ENCODE peak calls at places on chromosomes 4 and X, in seven cellular contexts. One of them, this sample, is unnamed.
A peak's percentile ranks its signal among the peaks of the same experiment; 100 is the strongest.

GRCh38 chrX:133412246-133412645 is 3.0 kb downstream of the GPC4 start:
- DNase-seq in GM12878: no peak
- DNase-seq in H1: no peak
- DNase-seq in GM12891: no peak
- DNase-seq in SK-N-SH: no peak
- DNase-seq in K562: no peak
- DNase-seq in HepG2: no peak
- DNase-seq in this sample: no peak

GRCh38 chr4:15746110-15746509 is 32.0 kb upstream of the CD38 start:
- DNase-seq in H1: no peak
- DNase-seq in K562: no peak
- DNase-seq in HepG2: no peak
- DNase-seq in GM12891: no peak
- DNase-seq in GM12878: no peak
- DNase-seq in SK-N-SH: no peak
- DNase-seq in this sample: no peak

GRCh38 chr4:113290666-113291065 is 241.2 kb downstream of the ANK2 start:
- DNase-seq in K562: no peak
- DNase-seq in GM12891: no peak
- DNase-seq in H1: no peak
- DNase-seq in GM12878: no peak
- DNase-seq in HepG2: no peak
- DNase-seq in SK-N-SH: no peak
- DNase-seq in this sample: no peak

GRCh38 chrX:103488332-103488731 is 31.0 kb downstream of the RAB40A start:
- DNase-seq in GM12891: no peak
- DNase-seq in K562: peak; percentile 5
- DNase-seq in GM12878: no peak
- DNase-seq in HepG2: no peak
- DNase-seq in H1: no peak
- DNase-seq in SK-N-SH: peak; percentile 48
- DNase-seq in this sample: no peak

GRCh38 chrX:68848189-68848940 is 19.5 kb downstream of the EFNB1 start:
- DNase-seq in K562: no peak
- DNase-seq in GM12891: no peak
- DNase-seq in H1: no peak
- DNase-seq in GM12878: no peak
- DNase-seq in HepG2: no peak
- DNase-seq in SK-N-SH: no peak
- DNase-seq in this sample: no peak

GRCh38 chr4:78369691-78370090 is 181.9 kb upstream of the ANXA3 start:
- DNase-seq in GM12878: no peak
- DNase-seq in K562: no peak
- DNase-seq in HepG2: no peak
- DNase-seq in GM12891: no peak
- DNase-seq in H1: no peak
- DNase-seq in SK-N-SH: no peak
- DNase-seq in this sample: no peak

GRCh38 chrX:118536687-118537461 is 41.3 kb downstream of the DOCK11 start:
- DNase-seq in GM12891: no peak
- DNase-seq in GM12878: peak; percentile 33
- DNase-seq in H1: no peak
- DNase-seq in HepG2: no peak
- DNase-seq in K562: no peak
- DNase-seq in SK-N-SH: peak; percentile 18
- DNase-seq in this sample: no peak

GRCh38 chr4:187940299-187940698 is 55.3 kb upstream of the ZFP42 start:
- DNase-seq in H1: no peak
- DNase-seq in GM12891: no peak
- DNase-seq in HepG2: no peak
- DNase-seq in GM12878: no peak
- DNase-seq in K562: no peak
- DNase-seq in SK-N-SH: no peak
- DNase-seq in this sample: no peak

GRCh38 chrX:85561216-85561615 is 181.8 kb upstream of the POF1B start:
- DNase-seq in H1: no peak
- DNase-seq in SK-N-SH: no peak
- DNase-seq in K562: no peak
- DNase-seq in GM12891: no peak
- DNase-seq in HepG2: no peak
- DNase-seq in GM12878: no peak
- DNase-seq in this sample: no peak

GRCh38 chr4:38099020-38099600 is 138.9 kb downstream of the PTTG2 start:
- DNase-seq in K562: no peak
- DNase-seq in SK-N-SH: no peak
- DNase-seq in HepG2: no peak
- DNase-seq in GM12891: no peak
- DNase-seq in GM12878: no peak
- DNase-seq in H1: no peak
- DNase-seq in this sample: no peak

DNA sequence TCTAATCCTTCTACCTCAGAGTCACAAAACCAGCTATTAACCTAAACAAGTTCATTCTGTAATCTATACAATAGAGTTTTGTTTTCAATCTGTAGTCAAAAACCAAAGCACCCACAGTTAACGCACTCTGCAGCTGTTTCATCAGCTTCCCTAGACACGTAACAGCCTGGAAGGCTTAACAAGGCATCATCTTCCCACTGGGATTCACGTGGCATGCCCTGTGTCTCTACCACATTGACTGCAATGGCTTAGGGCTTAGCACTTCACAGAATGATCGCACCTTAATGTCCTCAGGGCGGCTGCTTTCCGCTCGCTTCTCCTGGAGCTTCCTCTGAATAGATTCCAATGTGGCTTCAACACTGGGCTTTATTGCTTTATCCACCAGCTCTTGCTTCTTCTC is 49.7 kb upstream of the NAP1L5 start:
- DNase-seq in GM12891: no peak
- DNase-seq in SK-N-SH: no peak
- DNase-seq in H1: no peak
- DNase-seq in K562: no peak
- DNase-seq in GM12878: no peak
- DNase-seq in HepG2: no peak
- DNase-seq in this sample: no peak
- TF ChIP-seq POLR2AphosphoS5 in GM12891: no peak
- TF ChIP-seq POLR2AphosphoS5 in SK-N-SH: no peak
- TF ChIP-seq POLR2AphosphoS5 in H1: no peak
- TF ChIP-seq POLR2AphosphoS5 in K562: no peak
- TF ChIP-seq POLR2AphosphoS5 in GM12878: no peak
- TF ChIP-seq POLR2AphosphoS5 in HepG2: no peak
- TF ChIP-seq POLR2AphosphoS5 in this sample: no peak

DNA sequence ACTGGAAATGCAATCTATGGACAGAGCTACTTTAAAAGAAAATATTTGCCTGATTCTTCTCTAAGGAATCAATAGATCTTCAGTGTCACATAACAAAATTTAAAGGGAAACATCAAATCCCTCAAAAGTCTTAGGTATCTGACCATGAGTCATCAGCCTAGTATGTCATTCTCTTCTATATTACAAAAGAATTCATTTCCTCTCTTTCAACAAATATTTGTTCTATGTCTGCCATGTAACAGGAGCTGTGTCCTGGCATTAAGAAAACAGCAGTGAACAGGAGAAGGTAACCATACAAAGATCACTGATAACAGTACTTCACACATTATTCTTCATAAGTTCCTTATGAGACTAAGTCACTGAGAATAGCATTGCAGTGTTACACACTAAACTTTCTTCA is 243.6 kb upstream of the DKK2 start:
- DNase-seq in SK-N-SH: no peak
- DNase-seq in HepG2: peak; percentile 23
- DNase-seq in H1: no peak
- DNase-seq in GM12891: no peak
- DNase-seq in GM12878: no peak
- DNase-seq in K562: no peak
- DNase-seq in this sample: no peak
- TF ChIP-seq TAF1 in SK-N-SH: no peak
- TF ChIP-seq TAF1 in HepG2: no peak
- TF ChIP-seq TAF1 in H1: no peak
- TF ChIP-seq TAF1 in GM12891: no peak
- TF ChIP-seq TAF1 in GM12878: no peak
- TF ChIP-seq TAF1 in K562: no peak
- TF ChIP-seq TAF1 in this sample: no peak

GRCh38 chr4:176575141-176575731 is 217.5 kb downstream of the VEGFC start:
- DNase-seq in GM12878: no peak
- DNase-seq in GM12891: no peak
- DNase-seq in SK-N-SH: no peak
- DNase-seq in K562: no peak
- DNase-seq in H1: no peak
- DNase-seq in HepG2: no peak
- DNase-seq in this sample: no peak
- TF ChIP-seq POLR2AphosphoS5 in GM12878: no peak
- TF ChIP-seq POLR2AphosphoS5 in GM12891: no peak
- TF ChIP-seq POLR2AphosphoS5 in SK-N-SH: no peak
- TF ChIP-seq POLR2AphosphoS5 in K562: no peak
- TF ChIP-seq POLR2AphosphoS5 in H1: no peak
- TF ChIP-seq POLR2AphosphoS5 in HepG2: no peak
- TF ChIP-seq POLR2AphosphoS5 in this sample: no peak

GRCh38 chr4:132228676-132229075 is 920.4 kb upstream of the PCDH10 start:
- DNase-seq in GM12878: no peak
- DNase-seq in K562: no peak
- DNase-seq in H1: no peak
- DNase-seq in SK-N-SH: no peak
- DNase-seq in GM12891: no peak
- DNase-seq in HepG2: no peak
- DNase-seq in this sample: no peak
- TF ChIP-seq TAF1 in GM12878: no peak
- TF ChIP-seq TAF1 in K562: no peak
- TF ChIP-seq TAF1 in H1: no peak
- TF ChIP-seq TAF1 in SK-N-SH: no peak
- TF ChIP-seq TAF1 in GM12891: no peak
- TF ChIP-seq TAF1 in HepG2: no peak
- TF ChIP-seq TAF1 in this sample: no peak

GRCh38 chr4:139744232-139744631 is 78.6 kb downstream of the MGST2 start:
- DNase-seq in K562: no peak
- DNase-seq in GM12878: no peak
- DNase-seq in GM12891: no peak
- DNase-seq in HepG2: no peak
- DNase-seq in H1: no peak
- DNase-seq in SK-N-SH: no peak
- DNase-seq in this sample: no peak

GRCh38 chr4:139740121-139740520 is 74.5 kb downstream of the MGST2 start:
- DNase-seq in GM12891: no peak
- DNase-seq in SK-N-SH: no peak
- DNase-seq in HepG2: no peak
- DNase-seq in GM12878: no peak
- DNase-seq in H1: peak; percentile 38
- DNase-seq in K562: no peak
- DNase-seq in this sample: no peak

GRCh38 chr4:139743027-139743426 is 77.4 kb downstream of the MGST2 start:
- DNase-seq in K562: no peak
- DNase-seq in HepG2: no peak
- DNase-seq in SK-N-SH: no peak
- DNase-seq in GM12878: no peak
- DNase-seq in H1: peak; percentile 28
- DNase-seq in GM12891: no peak
- DNase-seq in this sample: no peak

GRCh38 chr4:139738846-139739613 is 73.4 kb downstream of the MGST2 start:
- DNase-seq in H1: peak; percentile 19
- DNase-seq in SK-N-SH: no peak
- DNase-seq in HepG2: peak; percentile 91
- DNase-seq in GM12891: no peak
- DNase-seq in K562: no peak
- DNase-seq in GM12878: no peak
- DNase-seq in this sample: no peak

DNA sequence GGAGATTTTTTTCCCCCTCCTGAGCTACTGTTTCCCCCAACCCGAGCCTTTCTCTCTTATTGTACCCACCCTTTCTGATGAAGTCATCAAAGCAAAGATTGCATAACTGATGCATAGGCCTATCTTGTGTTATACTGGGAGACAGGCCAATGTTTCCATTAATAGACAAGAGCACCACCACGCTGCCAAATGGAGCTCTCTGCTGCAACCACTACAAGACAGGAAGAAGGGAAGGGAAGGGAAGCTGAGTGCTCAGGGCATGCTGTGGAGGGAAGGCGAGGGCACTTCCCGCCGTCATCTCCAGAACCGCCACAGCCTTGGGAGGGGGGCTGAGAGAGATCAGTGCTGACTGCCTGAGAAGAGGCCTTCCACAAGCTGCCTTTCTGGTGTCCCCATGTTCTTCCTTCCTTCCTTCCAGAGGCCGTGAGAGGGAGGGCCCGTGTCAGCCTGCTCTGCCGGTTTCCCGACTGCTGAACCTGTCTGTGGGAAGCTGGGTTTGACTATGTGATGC is 75.0 kb downstream of the MGST2 start:
- DNase-seq in SK-N-SH: peak; percentile 72
- DNase-seq in GM12891: no peak
- DNase-seq in HepG2: peak; percentile 83
- DNase-seq in H1: peak; percentile 43
- DNase-seq in GM12878: no peak
- DNase-seq in K562: no peak
- DNase-seq in this sample: no peak
- TF ChIP-seq POLR2AphosphoS5 in SK-N-SH: no peak
- TF ChIP-seq POLR2AphosphoS5 in GM12891: no peak
- TF ChIP-seq POLR2AphosphoS5 in HepG2: no peak
- TF ChIP-seq POLR2AphosphoS5 in H1: no peak
- TF ChIP-seq POLR2AphosphoS5 in GM12878: no peak
- TF ChIP-seq POLR2AphosphoS5 in K562: no peak
- TF ChIP-seq POLR2AphosphoS5 in this sample: no peak